ENCODE peak calls at places on chromosomes 3 and 15, in eight cellular contexts. One of them, this sample, is unnamed.
A peak's percentile ranks its signal among the peaks of the same experiment; 100 is the strongest.

GRCh38 chr3:166456291-166456690 is 619.1 kb upstream of the BCHE start:
- DNase-seq in fibroblast of lung: no peak
- DNase-seq in H9: no peak
- DNase-seq in activated CD8-positive, alpha-beta memory T cell treated with anti-CD3 and anti-CD28 coated beads, Interleukin-2, amount 10 ng/mL, durations not matched to agents 7 days and 5 days: no peak
- DNase-seq in fibroblast of mammary gland: no peak
- DNase-seq in iPS-NIHi11: no peak
- DNase-seq in central memory CD4-positive, alpha-beta T cell: no peak
- DNase-seq in heart left ventricle: no peak
- DNase-seq in this sample: no peak

GRCh38 chr15:39172380-39173281 is 408.2 kb upstream of the THBS1 start:
- DNase-seq in fibroblast of lung: peak; percentile 73
- DNase-seq in activated CD8-positive, alpha-beta memory T cell treated with anti-CD3 and anti-CD28 coated beads, Interleukin-2, amount 10 ng/mL, durations not matched to agents 7 days and 5 days: no peak
- DNase-seq in iPS-NIHi11: no peak
- DNase-seq in central memory CD4-positive, alpha-beta T cell: no peak
- DNase-seq in H9: peak; percentile 30
- DNase-seq in heart left ventricle: peak; percentile 19
- DNase-seq in fibroblast of mammary gland: peak; percentile 24
- DNase-seq in this sample: no peak

GRCh38 chr3:177104299-177104992 is 92.8 kb downstream of the TBL1XR1 start:
- DNase-seq in fibroblast of mammary gland: no peak
- DNase-seq in heart left ventricle: no peak
- DNase-seq in iPS-NIHi11: no peak
- DNase-seq in activated CD8-positive, alpha-beta memory T cell treated with anti-CD3 and anti-CD28 coated beads, Interleukin-2, amount 10 ng/mL, durations not matched to agents 7 days and 5 days: no peak
- DNase-seq in H9: no peak
- DNase-seq in central memory CD4-positive, alpha-beta T cell: no peak
- DNase-seq in fibroblast of lung: no peak
- DNase-seq in this sample: no peak

GRCh38 chr15:52783929-52784798 is 6.0 kb downstream of the ONECUT1 start:
- DNase-seq in H9: peak; percentile 80
- DNase-seq in activated CD8-positive, alpha-beta memory T cell treated with anti-CD3 and anti-CD28 coated beads, Interleukin-2, amount 10 ng/mL, durations not matched to agents 7 days and 5 days: no peak
- DNase-seq in central memory CD4-positive, alpha-beta T cell: no peak
- DNase-seq in fibroblast of mammary gland: peak; percentile 13
- DNase-seq in fibroblast of lung: no peak
- DNase-seq in iPS-NIHi11: peak; percentile 80
- DNase-seq in heart left ventricle: no peak
- DNase-seq in this sample: no peak

GRCh38 chr15:49458145-49458544 is 35.1 kb downstream of the FGF7 start:
- DNase-seq in heart left ventricle: no peak
- DNase-seq in activated CD8-positive, alpha-beta memory T cell treated with anti-CD3 and anti-CD28 coated beads, Interleukin-2, amount 10 ng/mL, durations not matched to agents 7 days and 5 days: no peak
- DNase-seq in central memory CD4-positive, alpha-beta T cell: no peak
- DNase-seq in H9: no peak
- DNase-seq in iPS-NIHi11: no peak
- DNase-seq in fibroblast of lung: peak; percentile 61
- DNase-seq in fibroblast of mammary gland: peak; percentile 81
- DNase-seq in this sample: no peak

GRCh38 chr3:73144276-73144675 is 82.8 kb downstream of the EBLN2 start:
- DNase-seq in activated CD8-positive, alpha-beta memory T cell treated with anti-CD3 and anti-CD28 coated beads, Interleukin-2, amount 10 ng/mL, durations not matched to agents 7 days and 5 days: no peak
- DNase-seq in fibroblast of lung: peak; percentile 17
- DNase-seq in iPS-NIHi11: no peak
- DNase-seq in H9: no peak
- DNase-seq in heart left ventricle: peak; percentile 24
- DNase-seq in central memory CD4-positive, alpha-beta T cell: no peak
- DNase-seq in fibroblast of mammary gland: peak; percentile 7
- DNase-seq in this sample: no peak

GRCh38 chr3:193982258-193982659 is 153.7 kb upstream of the HES1 start:
- DNase-seq in activated CD8-positive, alpha-beta memory T cell treated with anti-CD3 and anti-CD28 coated beads, Interleukin-2, amount 10 ng/mL, durations not matched to agents 7 days and 5 days: no peak
- DNase-seq in H9: no peak
- DNase-seq in central memory CD4-positive, alpha-beta T cell: no peak
- DNase-seq in heart left ventricle: peak; percentile 82
- DNase-seq in iPS-NIHi11: no peak
- DNase-seq in fibroblast of mammary gland: peak; percentile 77
- DNase-seq in fibroblast of lung: peak; percentile 38
- DNase-seq in this sample: no peak

GRCh38 chr3:185653949-185654757 is 68.1 kb downstream of the SENP2 start:
- DNase-seq in iPS-NIHi11: no peak
- DNase-seq in fibroblast of lung: no peak
- DNase-seq in central memory CD4-positive, alpha-beta T cell: no peak
- DNase-seq in activated CD8-positive, alpha-beta memory T cell treated with anti-CD3 and anti-CD28 coated beads, Interleukin-2, amount 10 ng/mL, durations not matched to agents 7 days and 5 days: no peak
- DNase-seq in heart left ventricle: no peak
- DNase-seq in H9: no peak
- DNase-seq in fibroblast of mammary gland: no peak
- DNase-seq in this sample: no peak

GRCh38 chr3:184315506-184315867 is 1.1 kb downstream of the EIF4G1 start:
- DNase-seq in activated CD8-positive, alpha-beta memory T cell treated with anti-CD3 and anti-CD28 coated beads, Interleukin-2, amount 10 ng/mL, durations not matched to agents 7 days and 5 days: peak; percentile 48
- DNase-seq in fibroblast of mammary gland: no peak
- DNase-seq in iPS-NIHi11: no peak
- DNase-seq in H9: no peak
- DNase-seq in fibroblast of lung: peak; percentile 25
- DNase-seq in heart left ventricle: no peak
- DNase-seq in central memory CD4-positive, alpha-beta T cell: no peak
- DNase-seq in this sample: peak; percentile 4

GRCh38 chr3:129504471-129505100 is 23.9 kb upstream of the RHO start:
- DNase-seq in activated CD8-positive, alpha-beta memory T cell treated with anti-CD3 and anti-CD28 coated beads, Interleukin-2, amount 10 ng/mL, durations not matched to agents 7 days and 5 days: no peak
- DNase-seq in H9: no peak
- DNase-seq in heart left ventricle: no peak
- DNase-seq in fibroblast of mammary gland: no peak
- DNase-seq in fibroblast of lung: no peak
- DNase-seq in central memory CD4-positive, alpha-beta T cell: no peak
- DNase-seq in iPS-NIHi11: no peak
- DNase-seq in this sample: no peak

GRCh38 chr3:23567917-23568316 is 237.8 kb upstream of the UBE2E1 start:
- DNase-seq in H9: no peak
- DNase-seq in activated CD8-positive, alpha-beta memory T cell treated with anti-CD3 and anti-CD28 coated beads, Interleukin-2, amount 10 ng/mL, durations not matched to agents 7 days and 5 days: no peak
- DNase-seq in fibroblast of lung: peak; percentile 84
- DNase-seq in fibroblast of mammary gland: peak; percentile 94
- DNase-seq in iPS-NIHi11: no peak
- DNase-seq in central memory CD4-positive, alpha-beta T cell: no peak
- DNase-seq in heart left ventricle: peak; percentile 25
- DNase-seq in this sample: no peak

GRCh38 chr3:30455840-30456239 is 150.6 kb upstream of the TGFBR2 start:
- DNase-seq in iPS-NIHi11: no peak
- DNase-seq in fibroblast of mammary gland: peak; percentile 76
- DNase-seq in heart left ventricle: no peak
- DNase-seq in H9: no peak
- DNase-seq in activated CD8-positive, alpha-beta memory T cell treated with anti-CD3 and anti-CD28 coated beads, Interleukin-2, amount 10 ng/mL, durations not matched to agents 7 days and 5 days: no peak
- DNase-seq in fibroblast of lung: peak; percentile 90
- DNase-seq in central memory CD4-positive, alpha-beta T cell: no peak
- DNase-seq in this sample: no peak

GRCh38 chr3:18144571-18144970 is 280.6 kb downstream of the SATB1 start:
- DNase-seq in iPS-NIHi11: no peak
- DNase-seq in activated CD8-positive, alpha-beta memory T cell treated with anti-CD3 and anti-CD28 coated beads, Interleukin-2, amount 10 ng/mL, durations not matched to agents 7 days and 5 days: no peak
- DNase-seq in H9: no peak
- DNase-seq in central memory CD4-positive, alpha-beta T cell: no peak
- DNase-seq in fibroblast of mammary gland: no peak
- DNase-seq in fibroblast of lung: no peak
- DNase-seq in heart left ventricle: no peak
- DNase-seq in this sample: no peak

GRCh38 chr3:55059027-55059629 is 131.3 kb upstream of the LRTM1 start:
- DNase-seq in H9: no peak
- DNase-seq in central memory CD4-positive, alpha-beta T cell: no peak
- DNase-seq in heart left ventricle: no peak
- DNase-seq in fibroblast of mammary gland: peak; percentile 35
- DNase-seq in iPS-NIHi11: no peak
- DNase-seq in activated CD8-positive, alpha-beta memory T cell treated with anti-CD3 and anti-CD28 coated beads, Interleukin-2, amount 10 ng/mL, durations not matched to agents 7 days and 5 days: no peak
- DNase-seq in fibroblast of lung: peak; percentile 15
- DNase-seq in this sample: no peak

GRCh38 chr3:69090021-69090420 is 5.3 kb downstream of the ARL6IP5 start:
- DNase-seq in heart left ventricle: no peak
- DNase-seq in fibroblast of mammary gland: peak; percentile 78
- DNase-seq in H9: no peak
- DNase-seq in fibroblast of lung: peak; percentile 91
- DNase-seq in iPS-NIHi11: no peak
- DNase-seq in activated CD8-positive, alpha-beta memory T cell treated with anti-CD3 and anti-CD28 coated beads, Interleukin-2, amount 10 ng/mL, durations not matched to agents 7 days and 5 days: no peak
- DNase-seq in central memory CD4-positive, alpha-beta T cell: no peak
- DNase-seq in this sample: no peak

GRCh38 chr3:52062499-52062898 is 6.1 kb upstream of the DUSP7 start:
- DNase-seq in fibroblast of lung: peak; percentile 79
- DNase-seq in iPS-NIHi11: no peak
- DNase-seq in heart left ventricle: no peak
- DNase-seq in H9: no peak
- DNase-seq in activated CD8-positive, alpha-beta memory T cell treated with anti-CD3 and anti-CD28 coated beads, Interleukin-2, amount 10 ng/mL, durations not matched to agents 7 days and 5 days: no peak
- DNase-seq in fibroblast of mammary gland: peak; percentile 94
- DNase-seq in central memory CD4-positive, alpha-beta T cell: no peak
- DNase-seq in this sample: no peak

GRCh38 chr3:161343986-161344385 is 27.3 kb downstream of the SPTSSB start:
- DNase-seq in fibroblast of lung: no peak
- DNase-seq in central memory CD4-positive, alpha-beta T cell: no peak
- DNase-seq in activated CD8-positive, alpha-beta memory T cell treated with anti-CD3 and anti-CD28 coated beads, Interleukin-2, amount 10 ng/mL, durations not matched to agents 7 days and 5 days: no peak
- DNase-seq in heart left ventricle: no peak
- DNase-seq in H9: no peak
- DNase-seq in fibroblast of mammary gland: no peak
- DNase-seq in iPS-NIHi11: no peak
- DNase-seq in this sample: no peak

GRCh38 chr3:152574461-152575079 is 260.4 kb upstream of the P2RY1 start:
- DNase-seq in central memory CD4-positive, alpha-beta T cell: no peak
- DNase-seq in fibroblast of lung: peak; percentile 75
- DNase-seq in fibroblast of mammary gland: peak; percentile 75
- DNase-seq in iPS-NIHi11: peak; percentile 52
- DNase-seq in activated CD8-positive, alpha-beta memory T cell treated with anti-CD3 and anti-CD28 coated beads, Interleukin-2, amount 10 ng/mL, durations not matched to agents 7 days and 5 days: peak; percentile 53
- DNase-seq in heart left ventricle: peak; percentile 56
- DNase-seq in H9: no peak
- DNase-seq in this sample: peak; percentile 74

GRCh38 chr3:64290864-64291263 is 65.6 kb upstream of the PRICKLE2 start:
- DNase-seq in H9: no peak
- DNase-seq in fibroblast of mammary gland: peak; percentile 53
- DNase-seq in fibroblast of lung: peak; percentile 37
- DNase-seq in central memory CD4-positive, alpha-beta T cell: no peak
- DNase-seq in heart left ventricle: no peak
- DNase-seq in iPS-NIHi11: no peak
- DNase-seq in activated CD8-positive, alpha-beta memory T cell treated with anti-CD3 and anti-CD28 coated beads, Interleukin-2, amount 10 ng/mL, durations not matched to agents 7 days and 5 days: no peak
- DNase-seq in this sample: no peak

GRCh38 chr15:101028321-101028720 is 109.2 kb downstream of the LRRK1 start:
- DNase-seq in heart left ventricle: peak; percentile 2
- DNase-seq in fibroblast of mammary gland: no peak
- DNase-seq in central memory CD4-positive, alpha-beta T cell: no peak
- DNase-seq in activated CD8-positive, alpha-beta memory T cell treated with anti-CD3 and anti-CD28 coated beads, Interleukin-2, amount 10 ng/mL, durations not matched to agents 7 days and 5 days: peak; percentile 30
- DNase-seq in iPS-NIHi11: no peak
- DNase-seq in H9: no peak
- DNase-seq in fibroblast of lung: peak; percentile 56
- DNase-seq in this sample: no peak

GRCh38 chr15:70832176-70832575 is 21.8 kb downstream of the LARP6 start:
- DNase-seq in activated CD8-positive, alpha-beta memory T cell treated with anti-CD3 and anti-CD28 coated beads, Interleukin-2, amount 10 ng/mL, durations not matched to agents 7 days and 5 days: no peak
- DNase-seq in central memory CD4-positive, alpha-beta T cell: no peak
- DNase-seq in iPS-NIHi11: no peak
- DNase-seq in fibroblast of lung: no peak
- DNase-seq in heart left ventricle: no peak
- DNase-seq in fibroblast of mammary gland: no peak
- DNase-seq in H9: no peak
- DNase-seq in this sample: no peak

GRCh38 chr3:40845916-40846315 is 321.2 kb downstream of the ZNF621 start:
- DNase-seq in H9: no peak
- DNase-seq in heart left ventricle: no peak
- DNase-seq in fibroblast of lung: no peak
- DNase-seq in central memory CD4-positive, alpha-beta T cell: no peak
- DNase-seq in fibroblast of mammary gland: no peak
- DNase-seq in activated CD8-positive, alpha-beta memory T cell treated with anti-CD3 and anti-CD28 coated beads, Interleukin-2, amount 10 ng/mL, durations not matched to agents 7 days and 5 days: no peak
- DNase-seq in iPS-NIHi11: no peak
- DNase-seq in this sample: no peak

GRCh38 chr3:159818997-159819500 is 169.6 kb upstream of the IL12A start:
- DNase-seq in fibroblast of lung: no peak
- DNase-seq in iPS-NIHi11: no peak
- DNase-seq in H9: no peak
- DNase-seq in central memory CD4-positive, alpha-beta T cell: no peak
- DNase-seq in heart left ventricle: no peak
- DNase-seq in fibroblast of mammary gland: no peak
- DNase-seq in activated CD8-positive, alpha-beta memory T cell treated with anti-CD3 and anti-CD28 coated beads, Interleukin-2, amount 10 ng/mL, durations not matched to agents 7 days and 5 days: no peak
- DNase-seq in this sample: no peak

GRCh38 chr15:79466488-79466887 is 34.4 kb downstream of the MINAR1 start:
- DNase-seq in heart left ventricle: no peak
- DNase-seq in fibroblast of mammary gland: no peak
- DNase-seq in fibroblast of lung: no peak
- DNase-seq in central memory CD4-positive, alpha-beta T cell: no peak
- DNase-seq in H9: no peak
- DNase-seq in activated CD8-positive, alpha-beta memory T cell treated with anti-CD3 and anti-CD28 coated beads, Interleukin-2, amount 10 ng/mL, durations not matched to agents 7 days and 5 days: no peak
- DNase-seq in iPS-NIHi11: no peak
- DNase-seq in this sample: no peak

GRCh38 chr15:28873585-28874139 is 12.1 kb upstream of the APBA2 start:
- DNase-seq in H9: no peak
- DNase-seq in fibroblast of lung: no peak
- DNase-seq in fibroblast of mammary gland: no peak
- DNase-seq in iPS-NIHi11: no peak
- DNase-seq in heart left ventricle: no peak
- DNase-seq in central memory CD4-positive, alpha-beta T cell: peak; percentile 17
- DNase-seq in activated CD8-positive, alpha-beta memory T cell treated with anti-CD3 and anti-CD28 coated beads, Interleukin-2, amount 10 ng/mL, durations not matched to agents 7 days and 5 days: no peak
- DNase-seq in this sample: no peak

GRCh38 chr3:155232605-155233004 is 60.9 kb downstream of the STRIT1 start:
- DNase-seq in fibroblast of mammary gland: peak; percentile 99
- DNase-seq in heart left ventricle: peak; percentile 61
- DNase-seq in iPS-NIHi11: peak; percentile 8
- DNase-seq in central memory CD4-positive, alpha-beta T cell: no peak
- DNase-seq in H9: no peak
- DNase-seq in fibroblast of lung: peak; percentile 93
- DNase-seq in activated CD8-positive, alpha-beta memory T cell treated with anti-CD3 and anti-CD28 coated beads, Interleukin-2, amount 10 ng/mL, durations not matched to agents 7 days and 5 days: no peak
- DNase-seq in this sample: no peak

GRCh38 chr3:5063724-5064123 is 58.4 kb upstream of the ARL8B start:
- DNase-seq in fibroblast of lung: no peak
- DNase-seq in iPS-NIHi11: no peak
- DNase-seq in fibroblast of mammary gland: no peak
- DNase-seq in H9: no peak
- DNase-seq in central memory CD4-positive, alpha-beta T cell: no peak
- DNase-seq in activated CD8-positive, alpha-beta memory T cell treated with anti-CD3 and anti-CD28 coated beads, Interleukin-2, amount 10 ng/mL, durations not matched to agents 7 days and 5 days: no peak
- DNase-seq in heart left ventricle: no peak
- DNase-seq in this sample: no peak

GRCh38 chr15:68792901-68793766 is 27.6 kb downstream of the ANP32A start:
- DNase-seq in central memory CD4-positive, alpha-beta T cell: no peak
- DNase-seq in fibroblast of lung: no peak
- DNase-seq in H9: no peak
- DNase-seq in activated CD8-positive, alpha-beta memory T cell treated with anti-CD3 and anti-CD28 coated beads, Interleukin-2, amount 10 ng/mL, durations not matched to agents 7 days and 5 days: no peak
- DNase-seq in fibroblast of mammary gland: no peak
- DNase-seq in heart left ventricle: peak; percentile 32
- DNase-seq in iPS-NIHi11: peak; percentile 62
- DNase-seq in this sample: peak; percentile 49

GRCh38 chr3:146050700-146051099 is 110.3 kb downstream of the PLOD2 start:
- DNase-seq in central memory CD4-positive, alpha-beta T cell: no peak
- DNase-seq in fibroblast of mammary gland: peak; percentile 18
- DNase-seq in heart left ventricle: no peak
- DNase-seq in H9: no peak
- DNase-seq in fibroblast of lung: peak; percentile 75
- DNase-seq in activated CD8-positive, alpha-beta memory T cell treated with anti-CD3 and anti-CD28 coated beads, Interleukin-2, amount 10 ng/mL, durations not matched to agents 7 days and 5 days: no peak
- DNase-seq in iPS-NIHi11: no peak
- DNase-seq in this sample: no peak

GRCh38 chr15:36133686-36134085 is 445.7 kb upstream of the CDIN1 start:
- DNase-seq in iPS-NIHi11: no peak
- DNase-seq in fibroblast of mammary gland: no peak
- DNase-seq in central memory CD4-positive, alpha-beta T cell: no peak
- DNase-seq in heart left ventricle: no peak
- DNase-seq in activated CD8-positive, alpha-beta memory T cell treated with anti-CD3 and anti-CD28 coated beads, Interleukin-2, amount 10 ng/mL, durations not matched to agents 7 days and 5 days: no peak
- DNase-seq in H9: no peak
- DNase-seq in fibroblast of lung: peak; percentile 34
- DNase-seq in this sample: no peak

GRCh38 chr3:100210777-100211145 is 50.0 kb upstream of the TBC1D23 start:
- DNase-seq in central memory CD4-positive, alpha-beta T cell: peak; percentile 56
- DNase-seq in fibroblast of lung: peak; percentile 95
- DNase-seq in activated CD8-positive, alpha-beta memory T cell treated with anti-CD3 and anti-CD28 coated beads, Interleukin-2, amount 10 ng/mL, durations not matched to agents 7 days and 5 days: no peak
- DNase-seq in fibroblast of mammary gland: peak; percentile 85
- DNase-seq in iPS-NIHi11: peak; percentile 56
- DNase-seq in heart left ventricle: peak; percentile 40
- DNase-seq in H9: peak; percentile 56
- DNase-seq in this sample: no peak

GRCh38 chr15:65094294-65094995 is 17.9 kb downstream of the KBTBD13 start:
- DNase-seq in heart left ventricle: no peak
- DNase-seq in fibroblast of mammary gland: no peak
- DNase-seq in H9: no peak
- DNase-seq in iPS-NIHi11: no peak
- DNase-seq in central memory CD4-positive, alpha-beta T cell: no peak
- DNase-seq in activated CD8-positive, alpha-beta memory T cell treated with anti-CD3 and anti-CD28 coated beads, Interleukin-2, amount 10 ng/mL, durations not matched to agents 7 days and 5 days: no peak
- DNase-seq in fibroblast of lung: no peak
- DNase-seq in this sample: no peak

GRCh38 chr3:123194552-123194951 is 7.2 kb upstream of the SEC22A start:
- DNase-seq in heart left ventricle: peak; percentile 16
- DNase-seq in H9: peak; percentile 94
- DNase-seq in fibroblast of mammary gland: peak; percentile 6
- DNase-seq in iPS-NIHi11: peak; percentile 78
- DNase-seq in central memory CD4-positive, alpha-beta T cell: no peak
- DNase-seq in activated CD8-positive, alpha-beta memory T cell treated with anti-CD3 and anti-CD28 coated beads, Interleukin-2, amount 10 ng/mL, durations not matched to agents 7 days and 5 days: no peak
- DNase-seq in fibroblast of lung: peak; percentile 23
- DNase-seq in this sample: peak; percentile 39